ENCODE peak calls at places on chromosomes 5 and 9, in four cellular contexts. H is WTC11, K is SK-N-SH, E is HepG2. M is an unnamed sample.

GRCh38 chr9:88814521-88815101 is 176.7 kb upstream of the S1PR3 start:
- DNase-seq in H (no peak), K (peak), E (no peak), M (no peak)

GRCh38 chr5:96941140-96941539 is 5.3 kb downstream of the LNPEP start:
- DNase-seq in H (no peak), K (no peak), E (no peak), M (no peak)

GRCh38 chr5:7683753-7684152 is 167.2 kb downstream of the CFAP90 start:
- DNase-seq in H (peak), K (no peak), E (no peak), M (no peak)

GRCh38 chr5:5141625-5142527 is 1.7 kb downstream of the ADAMTS16 start:
- DNase-seq in H (no peak), K (peak), E (peak), M (peak)

GRCh38 chr5:177429248-177430045 is 3.0 kb downstream of the GRK6 start:
- DNase-seq in H (no peak), K (no peak), E (no peak), M (peak)

GRCh38 chr9:10858817-10859216 is 246.0 kb upstream of the PTPRD start:
- DNase-seq in H (no peak), K (no peak), E (no peak), M (no peak)

GRCh38 chr9:967851-968641 is 8.4 kb upstream of the DMRT3 start:
- DNase-seq in H (peak), K (no peak), E (no peak), M (no peak)

GRCh38 chr9:3285365-3286161 is 240.2 kb downstream of the RFX3 start:
- DNase-seq in H (no peak), K (no peak), E (no peak), M (no peak)

GRCh38 chr9:117704024-117704575 is at the start of gene TLR4:
- DNase-seq in H (peak), K (no peak), E (no peak), M (no peak)

GRCh38 chr9:9612270-9612669 is 1000.5 kb downstream of the PTPRD start:
- DNase-seq in H (no peak), K (peak), E (no peak), M (no peak)

GRCh38 chr9:133144142-133144886 is 19.4 kb downstream of the GBGT1 start:
- DNase-seq in H (peak), K (peak), E (peak), M (peak)

GRCh38 chr5:178786859-178787499 is 56.5 kb upstream of the ZNF354A start:
- DNase-seq in H (no peak), K (no peak), E (peak), M (no peak)

GRCh38 chr5:179148703-179149170 is 88.6 kb downstream of the ZNF354C start:
- DNase-seq in H (no peak), K (no peak), E (no peak), M (no peak)

GRCh38 chr5:133825631-133826289 is 142.7 kb downstream of the C5orf15 start:
- DNase-seq in H (no peak), K (peak), E (no peak), M (no peak)

GRCh38 chr9:134325096-134325812 is 1.0 kb upstream of the RXRA start:
- DNase-seq in H (peak), K (no peak), E (no peak), M (peak)

GRCh38 chr9:27340876-27341540 is 44.1 kb upstream of the EQTN start:
- DNase-seq in H (no peak), K (no peak), E (no peak), M (no peak)

GRCh38 chr5:9354336-9355081 is 191.4 kb downstream of the SEMA5A start:
- DNase-seq in H (no peak), K (no peak), E (no peak), M (no peak)

GRCh38 chr5:91468643-91469422 is 85.7 kb upstream of the ARRDC3 start:
- DNase-seq in H (no peak), K (peak), E (no peak), M (no peak)

GRCh38 chr5:107553063-107553676 is 117.6 kb downstream of the EFNA5 start:
- DNase-seq in H (no peak), K (no peak), E (no peak), M (no peak)

GRCh38 chr5:132411382-132411925 is 41.9 kb downstream of the SLC22A5 start:
- DNase-seq in H (no peak), K (no peak), E (no peak), M (no peak)

GRCh38 chr5:20972419-20972925 is 984.5 kb upstream of the CDH18 start:
- DNase-seq in H (peak), K (peak), E (peak), M (no peak)

GRCh38 chr5:180494510-180495181 is 467 bp downstream of the CNOT6 start:
- DNase-seq in H (peak), K (peak), E (peak), M (peak)

GRCh38 chr5:60402161-60402785 is 297.7 kb downstream of the DEPDC1B start:
- DNase-seq in H (no peak), K (no peak), E (no peak), M (no peak)

GRCh38 chr5:163910226-163910625 is 404.8 kb downstream of the MAT2B start:
- DNase-seq in H (no peak), K (peak), E (no peak), M (no peak)

GRCh38 chr9:89038354-89039091 is 47.3 kb downstream of the S1PR3 start:
- DNase-seq in H (no peak), K (no peak), E (no peak), M (no peak)

GRCh38 chr9:111601237-111602018 is 2.0 kb upstream of the PTGR1 start:
- DNase-seq in H (no peak), K (no peak), E (peak), M (peak)

DNA sequence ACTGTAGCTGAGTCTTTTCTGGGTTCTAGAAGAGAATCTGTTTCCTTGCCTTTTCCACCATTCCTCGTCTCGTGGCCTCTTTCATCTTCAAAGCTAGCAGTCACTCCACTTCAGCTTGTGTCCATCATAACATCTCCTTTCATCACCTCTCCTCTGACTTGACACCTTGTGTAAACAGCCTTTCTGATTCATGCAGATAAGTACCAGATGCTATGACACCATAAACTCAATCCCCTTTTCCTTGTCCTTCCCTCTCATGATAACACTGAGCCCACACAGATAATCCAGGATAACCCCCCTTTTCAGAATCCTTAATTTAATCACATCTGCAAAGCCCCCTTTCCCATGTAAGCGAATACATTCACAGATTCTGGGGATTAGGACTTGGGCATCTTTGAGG is 95.5 kb downstream of the SNX24 start:
- DNase-seq in H (no peak), K (no peak), E (no peak), M (no peak)
- TF ChIP-seq FOXJ3 in H (no peak), K (no peak), E (no peak), M (no peak)

DNA sequence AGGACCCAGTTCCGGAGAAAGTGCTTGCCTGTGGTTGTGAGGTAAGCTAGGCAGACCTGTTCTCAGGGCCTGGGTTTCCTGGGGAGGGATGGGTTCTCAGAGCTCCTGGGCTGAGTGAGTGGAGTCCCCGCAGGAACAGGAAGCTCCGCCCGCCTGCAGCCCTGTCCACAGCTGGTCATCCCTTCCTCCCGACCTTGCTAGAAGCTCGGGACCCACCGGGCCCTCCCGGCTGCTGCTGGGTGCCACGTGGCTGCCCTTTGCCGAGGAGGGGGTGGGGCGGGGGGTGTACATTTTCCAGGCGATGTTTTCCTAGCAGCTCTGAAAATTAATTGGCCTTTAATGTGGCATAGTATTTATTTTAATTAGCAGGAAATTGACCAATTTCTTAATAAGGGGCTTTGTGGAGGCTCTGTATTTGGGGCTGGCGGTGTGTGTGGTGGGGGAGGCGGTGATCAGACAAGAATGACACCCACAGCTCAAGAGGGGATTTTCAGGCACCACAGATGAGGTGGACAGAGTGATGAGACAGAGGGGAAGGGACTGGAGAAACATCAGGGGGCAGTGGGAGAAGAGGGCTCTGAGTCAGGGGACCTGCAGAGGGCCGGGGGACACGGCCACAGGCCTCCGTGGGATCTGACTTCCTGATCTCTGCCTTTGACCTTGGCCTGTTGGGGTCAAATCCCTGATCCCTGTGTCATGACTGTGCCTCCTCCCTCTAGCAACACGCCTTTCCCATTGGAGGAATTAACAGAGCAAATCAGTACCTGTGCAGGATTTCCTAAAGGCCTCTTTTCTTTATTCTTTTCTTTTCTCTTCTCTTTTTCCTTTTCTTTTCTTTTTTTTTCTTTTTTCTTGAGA is 197.8 kb downstream of the C9orf50 start:
- DNase-seq in H (no peak), K (no peak), E (no peak), M (no peak)
- TF ChIP-seq FOXJ3 in H (no peak), K (no peak), E (no peak), M (no peak)

GRCh38 chr9:108259917-108260675 is 595.7 kb downstream of the ACTL7B start:
- DNase-seq in H (no peak), K (no peak), E (no peak), M (no peak)

GRCh38 chr9:108258640-108259039 is 597.1 kb downstream of the ACTL7B start:
- DNase-seq in H (no peak), K (no peak), E (no peak), M (no peak)

GRCh38 chr9:108262836-108263235 is 593.0 kb downstream of the ACTL7B start:
- DNase-seq in H (no peak), K (no peak), E (no peak), M (no peak)

GRCh38 chr9:108254236-108254635 is 601.5 kb downstream of the ACTL7B start:
- DNase-seq in H (no peak), K (no peak), E (no peak), M (no peak)

DNA sequence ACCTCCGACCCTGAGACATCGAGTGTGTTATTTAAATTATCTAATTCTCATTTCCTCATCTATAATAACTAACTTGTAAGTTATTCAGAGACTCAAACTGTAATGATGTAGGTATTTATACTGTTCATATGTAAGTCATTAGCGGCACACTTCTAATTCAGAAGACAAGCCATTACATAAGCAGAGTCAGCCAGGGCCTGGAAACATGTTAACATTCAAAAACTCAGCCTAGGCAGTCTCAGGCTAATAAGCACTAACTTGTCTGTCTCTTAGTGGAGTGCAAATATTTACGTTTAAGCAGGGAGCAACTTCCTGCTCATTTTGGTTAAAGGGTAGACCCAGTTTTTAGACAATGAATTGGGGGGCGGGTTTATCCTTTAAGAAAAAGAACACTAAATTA is 598.4 kb downstream of the ACTL7B start:
- DNase-seq in H (no peak), K (no peak), E (no peak), M (no peak)
- TF ChIP-seq FOXJ3 in H (no peak), K (no peak), E (no peak), M (no peak)

GRCh38 chr5:84237126-84237525 is 147.6 kb downstream of the EDIL3 start:
- DNase-seq in H (no peak), K (no peak), E (no peak), M (no peak)
- TF ChIP-seq FOXJ3 in H (no peak), K (no peak), E (no peak), M (no peak)

GRCh38 chr5:155263381-155263780 is 249.8 kb downstream of the KIF4B start:
- DNase-seq in H (no peak), K (no peak), E (no peak), M (no peak)
- TF ChIP-seq FOXJ3 in H (no peak), K (no peak), E (no peak), M (no peak)

GRCh38 chr5:623531-623930 is 11.4 kb downstream of the CEP72 start:
- DNase-seq in H (no peak), K (no peak), E (no peak), M (no peak)

GRCh38 chr5:624118-624950 is 12.2 kb downstream of the CEP72 start:
- DNase-seq in H (no peak), K (no peak), E (no peak), M (no peak)

GRCh38 chr5:622359-622758 is 10.2 kb downstream of the CEP72 start:
- DNase-seq in H (no peak), K (no peak), E (no peak), M (no peak)

GRCh38 chr5:621341-621761 is 9.2 kb downstream of the CEP72 start:
- DNase-seq in H (no peak), K (no peak), E (no peak), M (peak)

DNA sequence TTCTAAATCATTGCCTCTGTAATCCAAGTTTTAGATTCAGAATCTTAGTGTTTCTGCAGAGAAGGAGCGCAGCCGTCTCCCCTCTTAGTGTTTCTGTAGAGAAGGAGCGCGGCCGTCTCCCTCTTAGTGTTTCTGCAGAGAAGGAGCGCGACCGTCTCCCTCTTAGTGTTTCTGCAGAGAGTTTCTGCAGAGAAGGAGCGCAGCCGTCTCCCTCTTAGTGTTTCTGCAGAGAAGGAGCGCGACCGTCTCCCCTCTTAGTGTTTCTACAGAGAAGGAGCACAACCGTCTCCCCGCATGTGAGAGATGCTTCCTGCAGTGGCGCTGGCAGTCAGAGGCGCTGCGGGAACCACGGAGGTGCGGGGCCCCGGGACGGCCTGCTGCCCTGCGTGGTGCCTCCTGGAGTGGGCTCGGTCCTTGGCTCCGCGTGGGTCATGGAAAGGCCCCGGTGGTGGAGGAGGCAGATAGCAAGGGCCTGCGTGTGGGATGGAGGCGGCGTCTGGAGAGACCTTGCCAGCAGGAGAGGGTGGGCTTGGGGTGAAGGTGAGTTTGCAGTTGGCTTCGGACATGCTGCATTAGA is 10.9 kb downstream of the CEP72 start:
- DNase-seq in H (no peak), K (no peak), E (no peak), M (no peak)
- TF ChIP-seq FOXJ3 in H (no peak), K (no peak), E (no peak), M (no peak)

DNA sequence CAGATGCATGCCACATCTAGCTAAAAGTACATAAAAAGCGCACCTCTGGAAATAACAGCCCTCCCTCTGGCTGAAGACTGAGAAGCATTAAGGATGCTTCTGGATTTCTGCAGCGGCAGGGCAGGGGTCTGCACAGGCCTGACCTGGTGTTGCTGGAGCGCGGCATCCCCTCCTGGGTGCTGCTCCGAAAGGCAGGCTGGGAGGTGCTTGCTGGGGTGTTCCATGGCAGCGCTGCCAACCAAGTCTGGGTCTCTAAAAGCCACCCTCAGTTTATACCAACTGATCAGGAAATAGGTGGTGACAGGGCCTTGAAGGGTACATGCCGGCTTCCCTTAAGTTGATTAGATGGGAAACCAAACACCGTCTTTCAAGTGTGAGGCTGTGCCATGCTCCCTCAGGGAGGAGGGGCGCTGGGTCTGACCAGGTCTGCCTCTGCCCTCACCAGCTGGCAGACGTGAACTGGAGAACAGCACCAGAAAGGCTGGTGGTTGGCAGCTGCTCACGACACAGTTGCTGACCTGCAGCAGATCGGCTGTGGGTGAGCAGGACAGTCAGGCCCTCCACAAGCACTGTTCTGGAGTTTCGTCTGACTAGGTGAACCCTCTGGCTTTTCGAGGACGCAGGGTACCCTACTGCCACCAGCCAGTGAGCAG is 81.6 kb downstream of the DAP start:
- DNase-seq in H (no peak), K (no peak), E (no peak), M (no peak)
- TF ChIP-seq FOXJ3 in H (no peak), K (no peak), E (no peak), M (no peak)

GRCh38 chr5:113036826-113037225 is 60.2 kb downstream of the DCP2 start:
- DNase-seq in H (no peak), K (no peak), E (no peak), M (no peak)

GRCh38 chr5:113040672-113041071 is 64.1 kb downstream of the DCP2 start:
- DNase-seq in H (no peak), K (no peak), E (no peak), M (no peak)

GRCh38 chr5:113038136-113038535 is 61.5 kb downstream of the DCP2 start:
- DNase-seq in H (no peak), K (no peak), E (no peak), M (no peak)

GRCh38 chr5:113039229-113039628 is 62.6 kb downstream of the DCP2 start:
- DNase-seq in H (no peak), K (no peak), E (no peak), M (no peak)

DNA sequence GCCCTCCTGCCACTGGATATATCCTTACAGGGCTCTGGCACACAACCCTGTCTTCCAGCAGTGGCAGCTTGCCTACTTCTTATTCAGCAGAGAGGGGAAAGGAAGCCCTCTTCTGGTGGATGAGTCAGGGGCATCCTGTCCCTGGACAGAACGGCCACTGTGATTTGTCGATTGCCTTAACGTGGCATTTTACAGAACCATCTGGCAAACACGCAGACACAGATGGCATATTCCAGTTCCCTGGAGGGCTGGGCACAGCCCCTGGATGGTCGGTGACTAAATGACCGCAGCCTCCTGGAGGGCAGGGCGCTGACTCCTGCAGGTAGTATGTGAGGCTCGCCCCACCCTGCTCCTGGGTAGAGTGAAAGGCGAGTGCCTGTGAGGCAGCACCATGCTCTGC is 62.1 kb downstream of the DCP2 start:
- DNase-seq in H (no peak), K (no peak), E (no peak), M (no peak)
- TF ChIP-seq FOXJ3 in H (no peak), K (no peak), E (no peak), M (no peak)